ENCODE peak calls at places on chromosomes 5 and 9, in five cellular contexts. T is amygdala, U is non-pigmented ciliary epithelial cell, P is HFFc6, R is T-helper 9 cell. N is an unnamed sample.

GRCh38 chr9:69180670-69181069 is 6.6 kb downstream of the TJP2 start:
- DNase-seq in T (no peak), U (peak; percentile 98), P (peak; percentile 99), R (no peak), N (no peak)

GRCh38 chr9:135485832-135486231 is 6.2 kb downstream of the PPP1R26 start:
- DNase-seq in T (no peak), U (no peak), P (no peak), R (no peak), N (no peak)

GRCh38 chr5:150272531-150272930 is 17.0 kb downstream of the CAMK2A start:
- DNase-seq in T (no peak), U (no peak), P (peak; percentile 40), R (no peak), N (no peak)

GRCh38 chr5:80249876-80250275 is 6.0 kb downstream of the SERINC5 start:
- DNase-seq in T (no peak), U (no peak), P (no peak), R (no peak), N (no peak)

GRCh38 chr5:134545070-134545868 is 19.8 kb downstream of the JADE2 start:
- DNase-seq in T (no peak), U (no peak), P (no peak), R (no peak), N (no peak)

GRCh38 chr9:128215491-128216404 is 12.6 kb downstream of the DNM1 start:
- DNase-seq in T (no peak), U (peak; percentile 22), P (peak; percentile 64), R (no peak), N (no peak)

GRCh38 chr9:32218100-32218767 is 166.2 kb upstream of the ACO1 start:
- DNase-seq in T (no peak), U (no peak), P (no peak), R (no peak), N (no peak)

GRCh38 chr9:14095272-14095671 is 218.7 kb downstream of the NFIB start:
- DNase-seq in T (no peak), U (no peak), P (no peak), R (no peak), N (no peak)

GRCh38 chr5:83450840-83451239 is 20.7 kb upstream of the VCAN start:
- DNase-seq in T (no peak), U (no peak), P (no peak), R (no peak), N (no peak)

GRCh38 chr5:82073179-82073578 is 101.4 kb downstream of the ATG10 start:
- DNase-seq in T (no peak), U (peak; percentile 2), P (no peak), R (no peak), N (no peak)

GRCh38 chr9:4226331-4227250 is 73.3 kb downstream of the GLIS3 start:
- DNase-seq in T (no peak), U (no peak), P (no peak), R (no peak), N (no peak)